ENCODE peak calls at places on chromosomes 1 and 21, in seven cellular contexts. One of them, this sample, is unnamed.

GRCh38 chr1:36565576-36566501 is 83.1 kb upstream of the CSF3R start:
- DNase-seq in hepatocyte: no peak
- DNase-seq in bronchial epithelial cell: no peak
- DNase-seq in heart right ventricle: no peak
- DNase-seq in astrocyte of the spinal cord: no peak
- DNase-seq in Calu3: no peak
- DNase-seq in tibial artery: peak
- DNase-seq in this sample: no peak

GRCh38 chr1:204408074-204408507 is 3.5 kb downstream of the PPP1R15B start:
- DNase-seq in bronchial epithelial cell: peak
- DNase-seq in astrocyte of the spinal cord: peak
- DNase-seq in Calu3: peak
- DNase-seq in hepatocyte: peak
- DNase-seq in tibial artery: peak
- DNase-seq in heart right ventricle: peak
- DNase-seq in this sample: no peak

GRCh38 chr21:35896060-35896459 is 164.3 kb downstream of the SETD4 start:
- DNase-seq in tibial artery: no peak
- DNase-seq in hepatocyte: no peak
- DNase-seq in bronchial epithelial cell: no peak
- DNase-seq in astrocyte of the spinal cord: no peak
- DNase-seq in heart right ventricle: no peak
- DNase-seq in Calu3: no peak
- DNase-seq in this sample: no peak

GRCh38 chr1:27589841-27590426 is 14.0 kb downstream of the AHDC1 start:
- DNase-seq in hepatocyte: peak
- DNase-seq in bronchial epithelial cell: no peak
- DNase-seq in tibial artery: peak
- DNase-seq in Calu3: no peak
- DNase-seq in astrocyte of the spinal cord: peak
- DNase-seq in heart right ventricle: no peak
- DNase-seq in this sample: no peak

GRCh38 chr1:156126701-156127534 is 12.4 kb downstream of the LMNA start:
- DNase-seq in hepatocyte: peak
- DNase-seq in heart right ventricle: no peak
- DNase-seq in astrocyte of the spinal cord: peak
- DNase-seq in Calu3: peak
- DNase-seq in bronchial epithelial cell: peak
- DNase-seq in tibial artery: peak
- DNase-seq in this sample: no peak

GRCh38 chr1:180208264-180208663 is 21.8 kb upstream of the LHX4 start:
- DNase-seq in bronchial epithelial cell: no peak
- DNase-seq in hepatocyte: no peak
- DNase-seq in tibial artery: no peak
- DNase-seq in heart right ventricle: no peak
- DNase-seq in Calu3: no peak
- DNase-seq in astrocyte of the spinal cord: no peak
- DNase-seq in this sample: no peak

GRCh38 chr1:229271448-229272120 is 673 bp downstream of the RAB4A start:
- DNase-seq in astrocyte of the spinal cord: peak
- DNase-seq in Calu3: no peak
- DNase-seq in heart right ventricle: peak
- DNase-seq in bronchial epithelial cell: peak
- DNase-seq in tibial artery: no peak
- DNase-seq in hepatocyte: peak
- DNase-seq in this sample: no peak

GRCh38 chr1:35646043-35646442 is 4.7 kb upstream of the PSMB2 start:
- DNase-seq in hepatocyte: no peak
- DNase-seq in heart right ventricle: no peak
- DNase-seq in tibial artery: no peak
- DNase-seq in bronchial epithelial cell: no peak
- DNase-seq in Calu3: peak
- DNase-seq in astrocyte of the spinal cord: no peak
- DNase-seq in this sample: no peak

GRCh38 chr1:68782890-68783289 is 286.0 kb upstream of the DEPDC1 start:
- DNase-seq in astrocyte of the spinal cord: no peak
- DNase-seq in bronchial epithelial cell: no peak
- DNase-seq in hepatocyte: no peak
- DNase-seq in Calu3: no peak
- DNase-seq in heart right ventricle: no peak
- DNase-seq in tibial artery: no peak
- DNase-seq in this sample: no peak
- TF ChIP-seq CTCF in astrocyte of the spinal cord: no peak
- TF ChIP-seq CTCF in bronchial epithelial cell: no peak
- TF ChIP-seq CTCF in hepatocyte: no peak
- TF ChIP-seq CTCF in Calu3: no peak
- TF ChIP-seq CTCF in heart right ventricle: peak
- TF ChIP-seq CTCF in tibial artery: no peak
- TF ChIP-seq CTCF in this sample: no peak

GRCh38 chr1:111415461-111415860 is 12.1 kb downstream of the OVGP1 start:
- DNase-seq in hepatocyte: no peak
- DNase-seq in bronchial epithelial cell: no peak
- DNase-seq in astrocyte of the spinal cord: no peak
- DNase-seq in Calu3: no peak
- DNase-seq in tibial artery: no peak
- DNase-seq in heart right ventricle: no peak
- DNase-seq in this sample: no peak
- TF ChIP-seq CTCF in hepatocyte: no peak
- TF ChIP-seq CTCF in bronchial epithelial cell: no peak
- TF ChIP-seq CTCF in astrocyte of the spinal cord: no peak
- TF ChIP-seq CTCF in Calu3: no peak
- TF ChIP-seq CTCF in tibial artery: no peak
- TF ChIP-seq CTCF in heart right ventricle: no peak
- TF ChIP-seq CTCF in this sample: no peak

DNA sequence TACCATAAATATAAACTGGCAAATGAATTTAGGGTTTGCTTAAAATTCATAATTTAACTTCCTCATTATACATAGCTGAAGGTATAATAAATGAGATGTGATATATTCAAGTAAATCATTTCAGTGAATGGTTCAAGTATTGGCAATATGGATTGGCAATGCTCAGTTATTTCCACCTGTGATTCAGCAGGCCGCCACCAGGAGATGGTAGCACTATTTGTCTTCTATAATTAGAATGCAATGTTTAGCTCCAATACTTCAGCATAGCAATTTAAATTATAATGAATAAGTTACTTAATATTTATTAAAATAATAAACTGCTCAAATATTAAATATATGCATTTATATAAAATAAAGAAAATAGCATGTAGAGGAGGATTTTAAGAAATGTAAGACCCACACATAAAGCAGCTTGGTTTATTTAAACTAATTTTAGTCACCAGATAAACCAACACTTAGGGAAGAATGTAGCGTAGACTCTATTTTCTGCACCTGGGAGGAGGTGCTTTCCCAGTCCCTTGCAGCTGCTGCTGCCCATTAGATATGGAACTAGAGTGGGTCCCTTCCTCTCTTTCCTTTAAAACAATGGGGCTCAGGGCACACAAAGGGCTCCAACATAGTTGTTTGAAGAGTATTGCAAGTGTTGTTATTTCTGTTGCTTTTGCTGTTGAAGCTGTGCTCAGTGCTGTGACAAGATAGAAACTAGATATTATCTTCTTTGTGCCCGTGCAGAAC is 62.1 kb downstream of the PLPPR4 start:
- DNase-seq in heart right ventricle: no peak
- DNase-seq in Calu3: no peak
- DNase-seq in hepatocyte: no peak
- DNase-seq in astrocyte of the spinal cord: no peak
- DNase-seq in bronchial epithelial cell: no peak
- DNase-seq in tibial artery: no peak
- DNase-seq in this sample: no peak
- TF ChIP-seq CTCF in heart right ventricle: peak
- TF ChIP-seq CTCF in Calu3: no peak
- TF ChIP-seq CTCF in hepatocyte: peak
- TF ChIP-seq CTCF in astrocyte of the spinal cord: peak
- TF ChIP-seq CTCF in bronchial epithelial cell: peak
- TF ChIP-seq CTCF in tibial artery: peak
- TF ChIP-seq CTCF in this sample: peak

GRCh38 chr1:198837276-198838021 is 198.6 kb downstream of the PTPRC start:
- DNase-seq in hepatocyte: no peak
- DNase-seq in tibial artery: no peak
- DNase-seq in heart right ventricle: no peak
- DNase-seq in bronchial epithelial cell: peak
- DNase-seq in astrocyte of the spinal cord: no peak
- DNase-seq in Calu3: no peak
- DNase-seq in this sample: no peak
- TF ChIP-seq CTCF in hepatocyte: no peak
- TF ChIP-seq CTCF in tibial artery: no peak
- TF ChIP-seq CTCF in heart right ventricle: no peak
- TF ChIP-seq CTCF in bronchial epithelial cell: no peak
- TF ChIP-seq CTCF in astrocyte of the spinal cord: no peak
- TF ChIP-seq CTCF in Calu3: no peak
- TF ChIP-seq CTCF in this sample: no peak

DNA sequence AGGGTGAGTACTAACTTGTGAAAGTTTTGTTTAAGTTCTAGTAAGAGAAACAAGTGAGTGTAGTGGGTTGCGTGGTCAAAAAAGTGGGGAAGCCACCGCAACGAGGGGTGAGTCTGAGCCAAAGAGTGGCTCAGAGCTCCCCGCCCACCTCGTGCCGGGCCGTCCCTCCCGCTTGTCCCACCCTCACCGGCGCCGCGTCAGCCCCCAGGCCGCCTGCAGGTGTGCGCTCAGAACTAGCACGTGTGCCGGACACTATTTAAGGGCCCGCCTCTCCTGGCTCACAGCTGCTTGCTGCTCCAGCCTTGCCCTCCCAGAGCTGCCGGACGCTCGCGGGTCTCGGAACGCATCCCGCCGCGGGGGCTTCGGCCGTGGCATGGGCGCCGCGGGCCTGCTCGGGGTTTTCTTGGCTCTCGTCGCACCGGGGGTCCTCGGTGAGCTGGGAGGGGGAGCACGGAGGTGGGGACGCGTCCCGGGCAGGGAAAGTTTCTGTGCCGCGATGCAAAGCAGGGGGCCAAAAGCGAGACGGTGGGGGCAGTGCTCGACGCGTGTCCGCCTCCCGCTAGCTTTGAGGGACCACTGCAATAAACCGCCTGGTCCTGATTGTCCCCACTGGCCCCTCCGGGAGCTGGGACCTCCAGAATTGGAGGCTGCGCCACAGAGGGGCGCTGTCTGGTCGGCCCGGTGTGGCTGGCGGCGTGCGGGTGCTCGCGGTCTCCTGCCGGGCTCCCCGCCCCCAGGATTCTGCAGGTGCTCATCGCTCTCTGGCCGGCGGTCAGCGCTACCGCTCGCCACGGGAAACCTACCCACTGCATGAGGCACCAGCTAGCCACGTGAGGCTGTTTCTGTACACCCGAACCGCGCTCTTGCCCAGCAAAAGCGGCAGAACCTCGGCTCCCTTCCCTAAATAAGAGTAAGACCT is at the start of gene CR2:
- DNase-seq in astrocyte of the spinal cord: no peak
- DNase-seq in heart right ventricle: no peak
- DNase-seq in bronchial epithelial cell: peak
- DNase-seq in hepatocyte: peak
- DNase-seq in tibial artery: peak
- DNase-seq in Calu3: peak
- DNase-seq in this sample: peak
- TF ChIP-seq CTCF in astrocyte of the spinal cord: no peak
- TF ChIP-seq CTCF in heart right ventricle: peak
- TF ChIP-seq CTCF in bronchial epithelial cell: peak
- TF ChIP-seq CTCF in hepatocyte: peak
- TF ChIP-seq CTCF in tibial artery: no peak
- TF ChIP-seq CTCF in Calu3: peak
- TF ChIP-seq CTCF in this sample: no peak

DNA sequence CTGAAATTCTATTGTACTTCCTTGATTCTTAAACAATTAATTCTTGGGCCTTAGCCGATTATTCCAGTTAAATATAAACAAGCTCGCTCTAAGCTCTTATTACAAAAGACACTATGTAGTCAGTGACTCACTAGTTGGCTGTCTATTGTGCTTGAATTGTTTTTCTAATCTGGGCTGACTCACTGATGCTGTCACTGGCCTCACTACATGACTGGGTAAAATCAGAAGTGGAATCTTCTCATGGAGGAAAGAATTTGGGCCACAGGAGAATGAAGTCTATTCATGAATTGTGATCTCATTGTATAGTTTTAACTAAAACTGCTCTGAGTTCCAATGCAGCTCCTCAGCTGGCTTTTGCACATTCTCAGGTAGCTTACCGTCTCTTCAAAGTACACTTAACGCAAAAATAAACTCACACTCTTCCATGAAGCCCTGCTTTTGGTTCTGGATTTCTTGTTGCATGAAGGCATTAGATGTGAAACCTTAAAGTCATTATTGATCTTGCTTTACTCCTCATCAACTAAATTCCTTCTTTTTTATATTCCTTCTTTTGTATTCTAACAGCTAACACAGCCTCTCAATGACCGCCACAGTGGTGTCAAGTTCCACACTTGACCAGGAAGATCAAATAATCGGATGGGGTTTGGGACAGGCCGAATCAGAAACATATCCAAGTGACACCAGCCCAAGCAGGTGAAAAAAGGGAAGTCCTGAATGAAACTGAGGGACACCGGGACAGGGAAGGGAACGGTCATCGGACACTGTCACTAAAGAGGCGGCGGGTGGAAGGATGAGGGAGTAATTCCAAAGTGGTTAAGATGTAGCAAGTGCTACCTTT is 80.9 kb upstream of the LBR start:
- DNase-seq in heart right ventricle: peak
- DNase-seq in hepatocyte: peak
- DNase-seq in astrocyte of the spinal cord: peak
- DNase-seq in tibial artery: no peak
- DNase-seq in Calu3: peak
- DNase-seq in bronchial epithelial cell: peak
- DNase-seq in this sample: no peak
- TF ChIP-seq CTCF in heart right ventricle: no peak
- TF ChIP-seq CTCF in hepatocyte: no peak
- TF ChIP-seq CTCF in astrocyte of the spinal cord: no peak
- TF ChIP-seq CTCF in tibial artery: no peak
- TF ChIP-seq CTCF in Calu3: no peak
- TF ChIP-seq CTCF in bronchial epithelial cell: no peak
- TF ChIP-seq CTCF in this sample: no peak

GRCh38 chr1:159945483-159946241 is at the start of gene IGSF9:
- DNase-seq in astrocyte of the spinal cord: peak
- DNase-seq in bronchial epithelial cell: peak
- DNase-seq in tibial artery: peak
- DNase-seq in hepatocyte: peak
- DNase-seq in Calu3: peak
- DNase-seq in heart right ventricle: peak
- DNase-seq in this sample: peak
- TF ChIP-seq CTCF in astrocyte of the spinal cord: peak
- TF ChIP-seq CTCF in bronchial epithelial cell: peak
- TF ChIP-seq CTCF in tibial artery: peak
- TF ChIP-seq CTCF in hepatocyte: peak
- TF ChIP-seq CTCF in Calu3: peak
- TF ChIP-seq CTCF in heart right ventricle: peak
- TF ChIP-seq CTCF in this sample: peak

GRCh38 chr1:47527653-47528272 is 89.9 kb downstream of the FOXD2 start:
- DNase-seq in Calu3: peak
- DNase-seq in hepatocyte: peak
- DNase-seq in tibial artery: no peak
- DNase-seq in bronchial epithelial cell: peak
- DNase-seq in heart right ventricle: no peak
- DNase-seq in astrocyte of the spinal cord: no peak
- DNase-seq in this sample: peak
- TF ChIP-seq CTCF in Calu3: peak
- TF ChIP-seq CTCF in hepatocyte: peak
- TF ChIP-seq CTCF in tibial artery: peak
- TF ChIP-seq CTCF in bronchial epithelial cell: peak
- TF ChIP-seq CTCF in heart right ventricle: peak
- TF ChIP-seq CTCF in astrocyte of the spinal cord: peak
- TF ChIP-seq CTCF in this sample: peak

DNA sequence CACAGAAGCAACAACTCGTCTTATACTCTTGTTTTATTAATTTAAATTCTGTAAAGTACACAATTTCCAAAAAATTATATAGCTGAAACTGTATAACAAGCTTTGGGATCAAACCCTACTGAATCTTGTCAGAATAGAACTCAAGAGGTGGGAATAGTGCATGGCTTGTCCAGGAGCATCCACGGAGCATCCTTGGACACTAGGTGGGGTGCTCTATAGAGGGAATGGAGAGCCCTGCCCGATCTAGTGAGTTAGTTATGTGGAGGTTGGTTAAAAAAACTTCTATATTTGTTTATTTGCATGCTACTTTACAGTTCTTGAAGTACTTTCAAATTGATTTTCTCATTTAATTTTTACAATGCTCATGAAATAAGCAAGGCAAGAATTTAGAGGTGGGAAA is 28.3 kb downstream of the ROR1 start:
- DNase-seq in tibial artery: no peak
- DNase-seq in hepatocyte: no peak
- DNase-seq in heart right ventricle: no peak
- DNase-seq in bronchial epithelial cell: no peak
- DNase-seq in astrocyte of the spinal cord: no peak
- DNase-seq in Calu3: no peak
- DNase-seq in this sample: no peak
- TF ChIP-seq CTCF in tibial artery: no peak
- TF ChIP-seq CTCF in hepatocyte: no peak
- TF ChIP-seq CTCF in heart right ventricle: peak
- TF ChIP-seq CTCF in bronchial epithelial cell: no peak
- TF ChIP-seq CTCF in astrocyte of the spinal cord: peak
- TF ChIP-seq CTCF in Calu3: no peak
- TF ChIP-seq CTCF in this sample: no peak

This sample was measured in endothelial cell.